ENCODE peak calls at places on chromosomes 12 and 14, in eight cellular contexts. Z is IMR-90; L is stimulated activated CD4-positive, alpha-beta T cell treated with anti-CD3 and anti-CD28 coated beads, Interleukin-1b, Interleukin-23, amount 100 ng/mL, for 4 hours; X is occipital lobe; R is GM12865; Q is NCI-H510A treated with DMSO at 0.1 percent for 48 hours; Y is amniotic stem cell; E is left ventricle myocardium inferior. K is an unnamed sample.

GRCh38 chr12:60210756-60211155 is 614.9 kb downstream of the SLC16A7 start:
- DNase-seq in Z (no peak), L (no peak), X (no peak), R (no peak), Q (no peak), Y (no peak), E (no peak), K (no peak)

GRCh38 chr14:50094056-50094455 is 22.3 kb downstream of the VCPKMT start:
- DNase-seq in Z (no peak), L (no peak), X (no peak), R (no peak), Q (no peak), Y (no peak), E (no peak), K (no peak)

GRCh38 chr12:89162704-89163261 is 189.5 kb downstream of the DUSP6 start:
- DNase-seq in Z (peak; percentile 99), L (peak; percentile 28), X (no peak), R (peak; percentile 46), Q (no peak), Y (peak; percentile 95), E (peak; percentile 31), K (peak; percentile 5)

GRCh38 chr14:70045715-70046535 is 142.8 kb downstream of the SLC8A3 start:
- DNase-seq in Z (peak; percentile 48), L (no peak), X (peak; percentile 49), R (peak; percentile 60), Q (peak; percentile 81), Y (no peak), E (peak; percentile 51), K (peak; percentile 22)

GRCh38 chr14:74401504-74402241 is 24.3 kb downstream of the SYNDIG1L start:
- DNase-seq in Z (no peak), L (peak; percentile 28), X (no peak), R (peak; percentile 82), Q (peak; percentile 46), Y (no peak), E (peak; percentile 29), K (peak; percentile 84)

GRCh38 chr12:28604240-28604639 is 414.0 kb downstream of the CCDC91 start:
- DNase-seq in Z (no peak), L (no peak), X (no peak), R (no peak), Q (no peak), Y (no peak), E (no peak), K (no peak)

GRCh38 chr14:69234106-69234505 is 25.9 kb upstream of the GALNT16 start:
- DNase-seq in Z (no peak), L (no peak), X (no peak), R (no peak), Q (no peak), Y (no peak), E (no peak), K (no peak)

GRCh38 chr14:32244404-32244803 is 41.3 kb upstream of the RNU6-8 start:
- DNase-seq in Z (no peak), L (no peak), X (no peak), R (peak; percentile 18), Q (no peak), Y (no peak), E (no peak), K (no peak)

GRCh38 chr12:47652491-47653234 is 53.2 kb downstream of the RPAP3 start:
- DNase-seq in Z (no peak), L (no peak), X (no peak), R (no peak), Q (no peak), Y (no peak), E (peak; percentile 18), K (no peak)

GRCh38 chr12:109758406-109759075 is 44.9 kb downstream of the FAM222A start:
- DNase-seq in Z (no peak), L (no peak), X (no peak), R (no peak), Q (no peak), Y (no peak), E (peak; percentile 6), K (no peak)